ENCODE peak calls at places on chromosomes 16 and 17, in four cellular contexts. One of them, this sample, is unnamed.

GRCh38 chr17:75897076-75898019 is 597 bp upstream of the TRIM65 start:
- DNase-seq in H9: peak
- DNase-seq in IMR-90: no peak
- DNase-seq in H1: no peak
- DNase-seq in this sample: peak

GRCh38 chr16:80273635-80274538 is 266.9 kb upstream of the DYNLRB2 start:
- DNase-seq in H9: no peak
- DNase-seq in IMR-90: peak
- DNase-seq in H1: no peak
- DNase-seq in this sample: no peak

GRCh38 chr16:79184464-79184863 is 416.1 kb downstream of the MAF start:
- DNase-seq in H9: no peak
- DNase-seq in IMR-90: no peak
- DNase-seq in H1: no peak
- DNase-seq in this sample: peak

GRCh38 chr16:66057056-66057455 is 309.4 kb upstream of the CDH5 start:
- DNase-seq in H9: no peak
- DNase-seq in IMR-90: no peak
- DNase-seq in H1: no peak
- DNase-seq in this sample: no peak

GRCh38 chr17:45147102-45147580 is 1.1 kb upstream of the HEXIM1 start:
- DNase-seq in H9: no peak
- DNase-seq in IMR-90: peak
- DNase-seq in H1: no peak
- DNase-seq in this sample: no peak

GRCh38 chr17:29084476-29085148 is 41.7 kb downstream of the PIPOX start:
- DNase-seq in H9: no peak
- DNase-seq in IMR-90: peak
- DNase-seq in H1: no peak
- DNase-seq in this sample: no peak

GRCh38 chr16:50251375-50252081 is 14.8 kb upstream of the ADCY7 start:
- DNase-seq in H9: no peak
- DNase-seq in IMR-90: peak
- DNase-seq in H1: no peak
- DNase-seq in this sample: no peak

GRCh38 chr17:72387969-72388368 is 267.1 kb downstream of the SOX9 start:
- DNase-seq in H9: no peak
- DNase-seq in IMR-90: peak
- DNase-seq in H1: no peak
- DNase-seq in this sample: no peak

GRCh38 chr17:68794636-68795503 is 160.3 kb downstream of the ABCA8 start:
- DNase-seq in H9: no peak
- DNase-seq in IMR-90: peak
- DNase-seq in H1: no peak
- DNase-seq in this sample: peak

GRCh38 chr16:1371054-1371978 is 19.6 kb downstream of the GNPTG start:
- DNase-seq in H9: no peak
- DNase-seq in IMR-90: no peak
- DNase-seq in H1: no peak
- DNase-seq in this sample: no peak

GRCh38 chr16:1366712-1367299 is 15.1 kb downstream of the GNPTG start:
- DNase-seq in H9: no peak
- DNase-seq in IMR-90: no peak
- DNase-seq in H1: no peak
- DNase-seq in this sample: no peak

GRCh38 chr16:1366060-1366711 is 14.5 kb downstream of the GNPTG start:
- DNase-seq in H9: no peak
- DNase-seq in IMR-90: no peak
- DNase-seq in H1: no peak
- DNase-seq in this sample: no peak

GRCh38 chr16:1364510-1364909 is 12.8 kb downstream of the GNPTG start:
- DNase-seq in H9: no peak
- DNase-seq in IMR-90: no peak
- DNase-seq in H1: no peak
- DNase-seq in this sample: no peak

DNA sequence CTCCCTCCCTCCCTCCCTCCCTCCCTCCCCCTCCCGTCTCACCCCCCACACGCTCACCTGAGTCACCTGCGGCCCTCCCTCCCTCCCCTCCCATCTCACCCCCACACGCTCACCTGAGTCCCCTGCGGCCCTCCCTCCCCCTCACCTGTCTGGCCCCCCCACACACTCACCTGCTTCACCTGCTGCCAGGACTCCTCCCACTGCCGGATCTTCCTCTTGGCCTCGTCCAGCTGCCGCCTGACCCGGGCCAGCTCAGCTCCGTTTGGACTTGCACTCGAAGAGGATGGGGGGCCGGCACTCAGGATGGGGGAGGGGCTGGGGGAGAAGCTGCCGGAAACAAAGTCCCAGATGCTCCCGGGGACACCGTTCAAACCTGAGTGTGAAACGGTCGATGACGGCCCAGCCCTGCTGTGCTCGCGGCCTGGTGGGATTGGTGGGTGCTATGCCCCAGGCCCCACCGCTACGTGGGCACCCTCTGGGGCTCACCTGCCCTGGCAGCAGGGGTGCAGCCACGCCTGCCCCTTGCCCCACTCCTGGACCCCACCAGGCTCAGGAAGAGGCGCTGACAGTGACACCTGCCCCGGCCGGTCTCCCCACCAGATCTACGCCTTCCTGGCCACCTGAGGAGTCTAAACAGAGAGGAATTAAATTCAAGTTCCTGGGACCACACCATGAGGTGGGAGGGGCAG is 15.9 kb downstream of the GNPTG start:
- DNase-seq in H9: no peak
- DNase-seq in IMR-90: no peak
- DNase-seq in H1: no peak
- DNase-seq in this sample: no peak
- H3K56ac ChIP-seq in H9: no peak
- H3K56ac ChIP-seq in IMR-90: no peak
- H3K56ac ChIP-seq in H1: no peak
- H3K56ac ChIP-seq in this sample: no peak

GRCh38 chr17:80889231-80889896 is 102.3 kb upstream of the CHMP6 start:
- DNase-seq in H9: no peak
- DNase-seq in IMR-90: no peak
- DNase-seq in H1: no peak
- DNase-seq in this sample: no peak
- H2BK5ac ChIP-seq in H9: no peak
- H2BK5ac ChIP-seq in IMR-90: peak
- H2BK5ac ChIP-seq in H1: peak
- H2BK5ac ChIP-seq in this sample: no peak

DNA sequence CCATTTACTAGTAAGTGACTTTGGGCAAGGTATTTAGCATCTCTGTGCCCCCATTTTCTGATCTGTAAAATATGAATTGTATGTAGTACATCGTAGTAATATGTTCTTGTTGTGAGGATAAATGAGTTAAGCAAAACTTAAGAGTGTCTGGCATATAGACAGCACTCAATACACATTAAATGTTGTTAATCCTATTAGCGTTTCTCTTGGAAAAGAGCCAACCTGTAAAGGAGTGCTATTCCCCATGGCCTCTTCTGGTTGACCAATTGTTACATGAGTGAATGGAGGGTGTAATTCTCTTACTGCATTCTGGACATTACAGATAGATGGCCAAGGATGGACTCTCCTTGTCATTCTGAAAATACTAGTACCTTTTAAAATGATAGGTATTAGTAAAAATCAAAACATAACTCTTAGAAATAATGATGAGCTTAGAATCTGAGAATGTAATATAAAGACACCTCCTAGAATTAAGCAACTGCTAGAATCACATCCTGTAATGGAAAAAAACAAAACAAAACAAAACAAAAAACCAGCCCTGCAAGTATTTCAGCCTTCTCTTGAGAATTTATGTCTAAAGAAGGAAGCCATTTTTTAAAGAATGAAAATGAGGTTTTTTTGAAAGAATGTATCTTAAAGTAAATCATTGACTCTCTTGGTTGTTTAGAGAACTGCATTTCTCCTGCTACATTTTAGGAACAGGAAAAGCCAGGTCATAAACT is 30.5 kb downstream of the IQCK start:
- DNase-seq in H9: no peak
- DNase-seq in IMR-90: no peak
- DNase-seq in H1: no peak
- DNase-seq in this sample: peak
- H3K27ac ChIP-seq in H9: no peak
- H3K27ac ChIP-seq in IMR-90: no peak
- H3K27ac ChIP-seq in H1: no peak
- H3K27ac ChIP-seq in this sample: no peak

DNA sequence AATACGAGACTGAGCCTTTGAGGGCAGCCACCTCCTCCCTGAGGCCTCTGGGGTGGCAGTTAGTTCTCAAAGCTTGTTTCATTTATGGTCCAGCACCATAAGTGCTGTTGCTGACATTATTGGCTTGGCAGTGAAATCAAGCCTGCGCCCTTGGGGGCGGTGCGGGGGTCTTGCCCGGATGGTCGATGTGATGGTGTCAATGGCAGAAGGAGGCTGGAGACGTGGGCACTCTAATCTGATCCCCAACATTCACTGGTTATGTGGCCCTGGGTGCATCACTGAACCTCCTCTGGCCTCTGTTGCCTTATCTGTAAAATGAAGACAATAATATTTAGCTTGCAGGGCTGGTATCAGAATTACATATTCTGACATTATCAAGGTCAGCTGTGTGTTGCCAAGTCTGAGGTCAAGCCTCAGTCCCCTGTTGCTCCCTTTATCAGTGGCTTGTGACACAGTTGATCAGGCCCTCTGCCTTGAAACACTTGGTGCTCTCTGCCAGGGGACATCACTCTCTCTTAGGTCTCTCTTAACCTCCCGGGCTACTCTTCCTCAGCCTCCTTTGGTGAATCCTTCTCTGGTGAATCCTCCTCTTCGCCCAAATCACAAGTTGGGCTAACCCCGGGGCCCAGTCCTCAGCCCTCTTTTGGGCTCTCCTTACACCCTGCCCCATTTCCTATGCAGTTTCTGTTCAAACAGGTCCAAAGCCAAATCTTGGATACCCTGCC is 11.8 kb upstream of the TMEM220 start:
- DNase-seq in H9: no peak
- DNase-seq in IMR-90: no peak
- DNase-seq in H1: no peak
- DNase-seq in this sample: no peak
- H3K56ac ChIP-seq in H9: no peak
- H3K56ac ChIP-seq in IMR-90: no peak
- H3K56ac ChIP-seq in H1: no peak
- H3K56ac ChIP-seq in this sample: no peak

GRCh38 chr17:40552806-40553693 is 12.2 kb downstream of the CCR7 start:
- DNase-seq in H9: peak
- DNase-seq in IMR-90: no peak
- DNase-seq in H1: no peak
- DNase-seq in this sample: no peak
- H2BK5ac ChIP-seq in H9: no peak
- H2BK5ac ChIP-seq in IMR-90: peak
- H2BK5ac ChIP-seq in H1: no peak
- H2BK5ac ChIP-seq in this sample: no peak

GRCh38 chr17:57109393-57110151 is 24.5 kb downstream of the AKAP1 start:
- DNase-seq in H9: peak
- DNase-seq in IMR-90: peak
- DNase-seq in H1: no peak
- DNase-seq in this sample: peak
- H3K27ac ChIP-seq in H9: no peak
- H3K27ac ChIP-seq in IMR-90: no peak
- H3K27ac ChIP-seq in H1: no peak
- H3K27ac ChIP-seq in this sample: no peak

GRCh38 chr17:18020971-18021370 is 18.0 kb downstream of the ATPAF2 start:
- DNase-seq in H9: no peak
- DNase-seq in IMR-90: no peak
- DNase-seq in H1: no peak
- DNase-seq in this sample: no peak
- H3K56ac ChIP-seq in H9: no peak
- H3K56ac ChIP-seq in IMR-90: no peak
- H3K56ac ChIP-seq in H1: no peak
- H3K56ac ChIP-seq in this sample: no peak

GRCh38 chr17:82085931-82086764 is 11.9 kb downstream of the FASN start:
- DNase-seq in H9: no peak
- DNase-seq in IMR-90: no peak
- DNase-seq in H1: no peak
- DNase-seq in this sample: no peak
- H2BK5ac ChIP-seq in H9: no peak
- H2BK5ac ChIP-seq in IMR-90: no peak
- H2BK5ac ChIP-seq in H1: no peak
- H2BK5ac ChIP-seq in this sample: no peak

DNA sequence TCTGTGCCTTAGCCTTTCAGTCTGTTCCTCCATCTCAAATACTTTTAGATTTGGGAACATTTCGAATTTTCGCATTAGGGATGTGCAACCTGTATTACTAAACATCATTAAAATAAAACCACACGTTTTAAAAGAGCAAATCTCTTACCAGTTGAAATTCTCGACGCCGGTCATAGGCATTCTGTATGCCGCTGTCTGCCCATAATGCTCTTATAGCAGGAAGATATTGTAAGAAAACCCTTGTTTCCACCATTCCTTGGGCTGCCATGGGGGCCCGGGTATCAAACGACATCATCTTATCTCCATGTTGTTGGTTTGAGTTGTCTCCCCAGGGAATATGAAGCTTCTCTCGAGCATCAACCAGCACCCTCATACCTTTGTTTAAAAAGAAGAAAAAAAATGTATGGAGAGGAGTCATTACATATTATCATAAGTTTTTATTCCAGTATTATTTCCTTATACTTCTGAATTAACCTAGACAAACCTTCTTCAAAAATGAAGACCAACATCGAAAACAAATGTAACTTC is 3.1 kb downstream of the GNA13 start:
- DNase-seq in H9: no peak
- DNase-seq in IMR-90: no peak
- DNase-seq in H1: no peak
- DNase-seq in this sample: no peak
- H3K27ac ChIP-seq in H9: no peak
- H3K27ac ChIP-seq in IMR-90: no peak
- H3K27ac ChIP-seq in H1: no peak
- H3K27ac ChIP-seq in this sample: no peak